ENCODE peak calls at places on chromosome 19, in nine cellular contexts. Q is breast epithelium, B is NCI-H1105, E is LoVo, K is coronary artery, I is T1000, T is Kasumi-1, H is GM23248, O is mesendoderm. A is an unnamed sample.

GRCh38 chr19:5652261-5652660 is 28.1 kb downstream of the MICOS13 start:
- DNase-seq in Q (no peak), B (no peak), E (no peak), K (no peak), I (no peak), T (no peak), H (no peak), O (no peak), A (no peak)

GRCh38 chr19:14505488-14506239 is 9.7 kb upstream of the GIPC1 start:
- DNase-seq in Q (peak; percentile 73), B (no peak), E (peak; percentile 89), K (no peak), I (peak; percentile 74), T (peak; percentile 61), H (peak; percentile 83), O (peak; percentile 83), A (peak; percentile 92)

GRCh38 chr19:17538684-17539287 is 16.7 kb upstream of the COLGALT1 start:
- DNase-seq in Q (no peak), B (no peak), E (no peak), K (no peak), I (no peak), T (no peak), H (peak; percentile 23), O (peak; percentile 31), A (no peak)

GRCh38 chr19:15432018-15432494 is 13.3 kb upstream of the AKAP8L start:
- DNase-seq in Q (no peak), B (no peak), E (no peak), K (no peak), I (no peak), T (no peak), H (peak; percentile 46), O (no peak), A (peak; percentile 52)

GRCh38 chr19:1742989-1743696 is 10.2 kb upstream of the ONECUT3 start:
- DNase-seq in Q (no peak), B (no peak), E (no peak), K (no peak), I (no peak), T (no peak), H (no peak), O (no peak), A (no peak)

GRCh38 chr19:48090281-48090802 is 20.3 kb downstream of the PLA2G4C start:
- DNase-seq in Q (no peak), B (no peak), E (peak; percentile 60), K (no peak), I (peak; percentile 14), T (no peak), H (peak; percentile 16), O (no peak), A (no peak)

GRCh38 chr19:45187421-45188100 is 9.0 kb downstream of the BLOC1S3 start:
- DNase-seq in Q (no peak), B (peak; percentile 58), E (peak; percentile 29), K (no peak), I (no peak), T (no peak), H (peak; percentile 29), O (peak; percentile 57), A (peak; percentile 80)

GRCh38 chr19:17243340-17243853 is 2.3 kb downstream of the NR2F6 start:
- DNase-seq in Q (no peak), B (no peak), E (no peak), K (no peak), I (no peak), T (no peak), H (no peak), O (no peak), A (no peak)

GRCh38 chr19:4284176-4284958 is 5.3 kb downstream of the SHD start:
- DNase-seq in Q (no peak), B (no peak), E (peak; percentile 92), K (no peak), I (no peak), T (no peak), H (peak; percentile 27), O (peak; percentile 88), A (peak; percentile 98)

GRCh38 chr19:40238775-40239174 is 12.3 kb upstream of the CCNP start:
- DNase-seq in Q (no peak), B (no peak), E (no peak), K (no peak), I (no peak), T (no peak), H (no peak), O (no peak), A (no peak)

GRCh38 chr19:40184273-40184672 is 7.0 kb upstream of the MAP3K10 start:
- DNase-seq in Q (no peak), B (no peak), E (no peak), K (no peak), I (no peak), T (no peak), H (no peak), O (no peak), A (no peak)

GRCh38 chr19:51375504-51376221 is 3.2 kb upstream of the NKG7 start:
- DNase-seq in Q (no peak), B (no peak), E (no peak), K (no peak), I (no peak), T (peak; percentile 44), H (no peak), O (no peak), A (no peak)

GRCh38 chr19:6963937-6964336 is 57.3 kb downstream of the MBD3L2B start:
- DNase-seq in Q (no peak), B (no peak), E (no peak), K (no peak), I (no peak), T (peak; percentile 20), H (no peak), O (no peak), A (no peak)

GRCh38 chr19:42601811-42602443 is 7.2 kb upstream of the CEACAM8 start:
- DNase-seq in Q (no peak), B (no peak), E (peak; percentile 30), K (no peak), I (peak; percentile 18), T (peak; percentile 51), H (peak; percentile 68), O (peak; percentile 3), A (peak; percentile 63)

GRCh38 chr19:57887195-57887941 is 1.5 kb downstream of the ZNF814 start:
- DNase-seq in Q (no peak), B (peak; percentile 14), E (no peak), K (no peak), I (no peak), T (no peak), H (peak; percentile 23), O (peak; percentile 88), A (peak; percentile 16)

GRCh38 chr19:46697142-46697960 is 19.6 kb downstream of the PRKD2 start:
- DNase-seq in Q (no peak), B (no peak), E (no peak), K (peak; percentile 85), I (peak; percentile 61), T (no peak), H (peak; percentile 90), O (peak; percentile 98), A (peak; percentile 100)

GRCh38 chr19:55488986-55489710 is 912 bp downstream of the SSC5D start:
- DNase-seq in Q (no peak), B (no peak), E (no peak), K (no peak), I (no peak), T (no peak), H (no peak), O (no peak), A (peak; percentile 63)

GRCh38 chr19:38036707-38037106 is 129.7 kb downstream of the SIPA1L3 start:
- DNase-seq in Q (no peak), B (no peak), E (no peak), K (no peak), I (no peak), T (no peak), H (no peak), O (no peak), A (no peak)

GRCh38 chr19:904545-904944 is 8.5 kb downstream of the R3HDM4 start:
- DNase-seq in Q (no peak), B (no peak), E (no peak), K (no peak), I (no peak), T (no peak), H (no peak), O (no peak), A (no peak)

GRCh38 chr19:41352609-41353465 is 885 bp downstream of the TGFB1 start:
- DNase-seq in Q (peak; percentile 46), B (no peak), E (peak; percentile 79), K (peak; percentile 83), I (peak; percentile 29), T (no peak), H (peak; percentile 70), O (peak; percentile 70), A (peak; percentile 84)

GRCh38 chr19:5293607-5294089 is 47.0 kb downstream of the PTPRS start:
- DNase-seq in Q (peak; percentile 33), B (peak; percentile 15), E (no peak), K (no peak), I (peak; percentile 61), T (no peak), H (peak; percentile 78), O (peak; percentile 68), A (peak; percentile 90)

GRCh38 chr19:5186293-5187050 is 154.1 kb downstream of the PTPRS start:
- DNase-seq in Q (no peak), B (no peak), E (no peak), K (no peak), I (no peak), T (no peak), H (peak; percentile 94), O (no peak), A (no peak)

GRCh38 chr19:39308531-39309304 is 11.9 kb downstream of the LRFN1 start:
- DNase-seq in Q (no peak), B (no peak), E (no peak), K (no peak), I (no peak), T (no peak), H (peak; percentile 32), O (peak; percentile 85), A (peak; percentile 84)

GRCh38 chr19:5093297-5093858 is 124.5 kb downstream of the KDM4B start:
- DNase-seq in Q (no peak), B (no peak), E (no peak), K (no peak), I (no peak), T (no peak), H (no peak), O (no peak), A (no peak)

GRCh38 chr19:49475995-49476880 is 2.2 kb downstream of the FLT3LG start:
- DNase-seq in Q (no peak), B (no peak), E (no peak), K (no peak), I (no peak), T (peak; percentile 63), H (peak; percentile 64), O (peak; percentile 93), A (peak; percentile 84)

GRCh38 chr19:15015946-15016542 is 33.2 kb upstream of the CASP14 start:
- DNase-seq in Q (no peak), B (no peak), E (peak; percentile 41), K (no peak), I (no peak), T (no peak), H (peak; percentile 36), O (peak; percentile 40), A (peak; percentile 38)

GRCh38 chr19:10104130-10104513 is 1.6 kb upstream of the ANGPTL6 start:
- DNase-seq in Q (no peak), B (no peak), E (no peak), K (no peak), I (no peak), T (no peak), H (no peak), O (no peak), A (no peak)

GRCh38 chr19:2549701-2550191 is 73.8 kb downstream of the GADD45B start:
- DNase-seq in Q (peak; percentile 91), B (no peak), E (no peak), K (peak; percentile 90), I (peak; percentile 27), T (peak; percentile 89), H (peak; percentile 96), O (no peak), A (no peak)

A was measured in iPS-NIHi11.